ENCODE peak calls at places on chromosome 20, in six cellular contexts. W, M, F, D, I and B are unnamed samples.

GRCh38 chr20:47776639-47777038 is 8.6 kb downstream of the SULF2 start:
- DNase-seq in I (no peak), D (no peak), W (no peak), F (no peak), M (no peak), B (no peak)

GRCh38 chr20:62142252-62143117 is 709 bp downstream of the PSMA7 start:
- DNase-seq in F (peak; percentile 29), M (no peak), D (no peak), W (no peak), I (no peak), B (no peak)

GRCh38 chr20:3646067-3646440 is 17.1 kb downstream of the GFRA4 start:
- DNase-seq in D (no peak), I (no peak), W (no peak), F (no peak), M (no peak), B (no peak)

GRCh38 chr20:62430311-62430853 is 3.0 kb upstream of the RBBP8NL start:
- DNase-seq in F (peak; percentile 29), D (no peak), W (no peak), I (peak; percentile 62), M (no peak), B (no peak)

GRCh38 chr20:5933802-5934436 is 16.4 kb downstream of the TRMT6 start:
- DNase-seq in D (peak; percentile 58), M (no peak), I (peak; percentile 71), W (no peak), F (peak; percentile 21), B (peak; percentile 26)

GRCh38 chr20:56458227-56458821 is 10.1 kb upstream of the RTF2 start:
- DNase-seq in W (no peak), I (no peak), D (peak; percentile 56), F (peak; percentile 32), M (no peak), B (no peak)

GRCh38 chr20:53735536-53736050 is 142.0 kb upstream of the ZNF217 start:
- DNase-seq in I (no peak), F (no peak), D (peak; percentile 55), W (no peak), M (no peak), B (no peak)

GRCh38 chr20:40963505-40963845 is 65.1 kb upstream of the TOP1 start:
- DNase-seq in M (no peak), I (no peak), D (no peak), W (no peak), F (no peak), B (no peak)

GRCh38 chr20:47296950-47297349 is 59.5 kb downstream of the ZMYND8 start:
- DNase-seq in F (peak; percentile 41), M (no peak), D (peak; percentile 67), I (no peak), W (no peak), B (no peak)

GRCh38 chr20:45883100-45883469 is 2.1 kb downstream of the ZSWIM1 start:
- DNase-seq in W (no peak), D (no peak), I (no peak), M (no peak), F (no peak), B (no peak)
- TF ChIP-seq JUND in W (no peak), D (no peak), I (no peak), M (no peak), F (no peak), B (no peak)

GRCh38 chr20:58011106-58011946 is 217.1 kb downstream of the ANKRD60 start:
- DNase-seq in D (no peak), M (no peak), F (no peak), W (no peak), I (no peak), B (no peak)

GRCh38 chr20:58010666-58011065 is 217.8 kb downstream of the ANKRD60 start:
- DNase-seq in D (no peak), W (no peak), M (no peak), F (no peak), I (no peak), B (no peak)

GRCh38 chr20:58008866-58009265 is 219.6 kb downstream of the ANKRD60 start:
- DNase-seq in M (no peak), W (no peak), I (no peak), D (no peak), F (no peak), B (no peak)

GRCh38 chr20:58008413-58008812 is 220.0 kb downstream of the ANKRD60 start:
- DNase-seq in W (no peak), D (no peak), I (no peak), F (no peak), M (no peak), B (no peak)

DNA sequence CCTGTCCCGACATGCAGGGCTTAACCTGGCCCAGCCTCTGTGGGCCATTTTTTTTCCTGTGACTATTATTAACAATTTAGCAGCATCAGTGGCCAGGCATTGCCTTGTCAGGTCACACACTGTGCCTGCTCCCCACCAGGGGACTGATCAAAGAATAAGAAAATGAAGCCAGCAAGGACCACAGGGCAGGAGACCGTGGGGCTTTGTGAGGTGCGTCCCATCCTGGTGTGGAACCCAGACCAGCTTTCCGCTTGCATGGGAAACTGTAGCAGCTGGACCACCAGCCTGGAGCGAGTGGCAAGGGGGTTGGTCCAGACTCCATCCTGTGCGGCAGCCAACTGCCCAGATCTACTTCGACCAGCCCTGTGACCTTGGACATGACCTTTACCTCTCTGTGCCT is 218.3 kb downstream of the ANKRD60 start:
- DNase-seq in M (no peak), F (no peak), I (no peak), W (no peak), D (no peak), B (no peak)
- TF ChIP-seq JUND in M (no peak), F (no peak), I (no peak), W (no peak), D (no peak), B (no peak)

GRCh38 chr20:20755674-20756319 is 43.4 kb upstream of the RALGAPA2 start:
- DNase-seq in F (no peak), D (no peak), I (peak; percentile 41), W (no peak), M (no peak), B (no peak)

GRCh38 chr20:20755227-20755626 is 42.8 kb upstream of the RALGAPA2 start:
- DNase-seq in F (no peak), M (no peak), W (no peak), D (no peak), I (no peak), B (no peak)

GRCh38 chr20:20754758-20755157 is 42.3 kb upstream of the RALGAPA2 start:
- DNase-seq in I (no peak), F (no peak), W (no peak), D (no peak), M (no peak), B (no peak)

DNA sequence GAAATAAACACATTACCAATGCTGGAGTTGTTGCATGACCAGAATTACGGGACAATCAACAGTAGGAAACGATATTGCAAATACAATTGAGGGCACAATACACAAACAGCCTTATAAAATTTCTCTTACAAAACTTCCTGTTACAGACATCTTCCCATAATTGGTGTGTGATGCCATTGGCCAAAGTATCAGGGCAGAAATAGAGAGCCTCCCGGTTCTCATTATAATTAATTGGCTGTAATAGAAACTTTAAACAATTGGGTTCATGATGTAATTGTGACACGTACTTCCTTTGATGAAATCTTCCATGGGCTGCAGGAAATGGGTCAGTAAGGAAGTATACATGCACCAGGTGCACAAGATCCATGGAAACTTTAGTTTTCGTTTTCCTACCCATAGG is 40.3 kb upstream of the RALGAPA2 start:
- DNase-seq in M (no peak), W (no peak), D (peak; percentile 33), I (no peak), F (no peak), B (no peak)
- TF ChIP-seq JUND in M (no peak), W (no peak), D (no peak), I (no peak), F (no peak), B (no peak)

DNA sequence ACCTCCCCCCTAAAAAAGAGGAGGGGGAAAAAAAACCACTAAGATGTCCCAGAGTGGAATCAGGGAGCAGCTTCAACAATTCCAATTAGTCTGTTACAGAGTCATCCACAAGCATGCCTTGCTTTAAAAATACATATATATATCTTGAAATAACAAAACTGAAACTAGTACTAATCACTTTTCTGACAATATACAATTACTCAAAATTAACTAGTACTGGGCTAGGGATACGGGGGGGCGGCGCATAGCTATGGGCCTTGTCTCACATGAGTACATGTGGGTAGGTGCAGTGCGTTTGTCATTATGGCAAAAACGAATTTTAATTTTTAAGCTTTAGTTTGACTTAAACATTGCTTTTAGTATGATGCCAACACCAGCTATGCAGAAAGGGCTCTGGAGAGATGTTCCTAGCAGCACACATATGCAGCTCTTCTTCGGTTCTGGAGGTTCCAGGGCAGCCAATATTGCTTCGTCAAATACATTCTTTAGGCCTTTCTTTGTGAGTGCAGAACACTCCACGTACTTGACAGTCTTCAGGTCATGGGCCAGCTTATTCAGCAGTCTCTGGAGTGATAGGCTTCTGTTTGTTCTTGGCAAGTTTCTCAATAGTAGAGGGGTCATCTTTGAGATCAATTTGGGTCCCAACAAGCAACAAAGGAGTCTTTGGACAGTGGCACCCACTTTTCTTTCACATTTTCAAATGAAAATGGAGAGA is 38.8 kb downstream of the ITCH start:
- DNase-seq in F (no peak), M (no peak), W (no peak), D (no peak), I (peak; percentile 44), B (no peak)
- TF ChIP-seq JUND in F (no peak), M (no peak), W (no peak), D (no peak), I (no peak), B (no peak)

DNA sequence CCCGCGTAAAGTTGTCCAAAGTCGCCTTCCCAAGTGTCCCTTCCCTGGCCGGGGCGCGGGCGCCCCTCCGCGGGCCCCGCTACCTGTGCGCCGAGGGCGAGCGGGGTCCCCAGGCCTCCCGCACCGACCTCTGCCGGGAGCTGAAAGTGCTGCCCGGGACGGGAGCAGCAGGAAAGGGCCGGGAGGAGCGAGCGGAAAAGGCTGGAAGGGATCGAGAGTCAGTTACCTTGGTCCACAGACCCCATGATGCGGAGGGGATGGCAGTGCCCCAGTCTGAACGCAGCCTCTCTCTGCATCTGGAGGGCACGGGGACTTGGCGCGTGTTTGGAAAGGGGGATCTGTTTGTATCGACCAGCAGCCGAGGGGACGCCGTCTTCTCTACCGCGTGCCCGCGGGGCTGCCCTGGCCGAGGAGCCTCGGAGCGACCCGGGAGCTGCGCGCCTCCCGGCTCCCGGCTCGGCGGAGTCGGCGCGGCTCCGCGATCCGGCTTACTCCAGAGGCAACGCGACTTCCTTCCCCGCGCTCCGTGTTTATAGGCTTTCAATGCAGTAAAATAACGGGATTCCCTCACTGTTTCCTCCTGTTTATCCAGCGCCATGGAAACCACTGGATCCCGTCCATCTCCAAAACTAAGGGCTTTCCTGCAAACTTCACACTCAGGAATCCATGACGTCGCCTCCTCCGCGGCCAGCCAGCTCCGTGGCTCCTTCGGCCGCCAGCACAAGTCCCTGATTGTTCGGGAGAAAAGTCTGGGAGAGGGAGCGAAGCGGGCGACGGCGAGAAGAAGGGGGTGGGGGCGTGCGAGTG is 20.0 kb upstream of the NFATC2 start:
- DNase-seq in F (peak; percentile 24), M (peak; percentile 26), I (no peak), D (peak; percentile 55), W (no peak), B (no peak)
- TF ChIP-seq JUND in F (no peak), M (no peak), I (no peak), D (no peak), W (no peak), B (no peak)

DNA sequence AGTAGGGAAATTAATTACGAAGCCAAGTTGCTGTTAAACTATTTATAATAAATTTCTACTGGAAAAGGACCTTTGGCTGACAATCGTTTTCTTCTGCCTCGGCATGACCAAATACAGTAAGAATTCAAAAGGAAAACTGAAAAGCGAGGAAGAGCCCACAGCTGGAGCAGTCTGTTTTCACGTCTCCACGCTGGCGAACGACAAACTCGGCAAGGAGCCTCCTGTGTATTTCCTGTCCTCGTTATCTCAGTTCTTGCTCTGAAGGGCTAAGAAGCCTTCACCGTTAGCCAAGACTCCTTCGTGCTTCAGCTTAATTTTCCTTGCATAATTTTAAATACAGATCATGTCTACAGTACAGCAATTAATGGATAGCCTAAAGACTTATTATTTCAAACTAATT is 214.3 kb upstream of the PLCB4 start:
- DNase-seq in W (no peak), M (no peak), D (no peak), F (peak; percentile 42), I (no peak), B (no peak)
- TF ChIP-seq JUND in W (no peak), M (no peak), D (no peak), F (no peak), I (no peak), B (no peak)